ENCODE peak calls at places on chromosomes 12 and 14, in seven cellular contexts. One of them, this sample, is unnamed. For H3K9me3 and H3K27me3, the result is how much of the 10 kb centered on the place peaks cover.

GRCh38 chr12:70365648-70366518 is at the start of gene KCNMB4:
- DNase-seq in gastrocnemius medialis: peak
- DNase-seq in pancreas: peak
- DNase-seq in fibroblast of lung: peak
- DNase-seq in endothelial cell of umbilical vein: peak
- DNase-seq in colonic mucosa: peak
- DNase-seq in transverse colon: peak
- DNase-seq in this sample: peak

GRCh38 chr12:10364839-10365681 is 24.8 kb downstream of the KLRK1 start:
- DNase-seq in gastrocnemius medialis: peak
- DNase-seq in pancreas: no peak
- DNase-seq in fibroblast of lung: peak
- DNase-seq in endothelial cell of umbilical vein: peak
- DNase-seq in colonic mucosa: peak
- DNase-seq in transverse colon: peak
- DNase-seq in this sample: peak

GRCh38 chr12:85866929-85867776 is 6.9 kb upstream of the NTS start:
- DNase-seq in gastrocnemius medialis: no peak
- DNase-seq in pancreas: no peak
- DNase-seq in fibroblast of lung: peak
- DNase-seq in endothelial cell of umbilical vein: peak
- DNase-seq in colonic mucosa: peak
- DNase-seq in transverse colon: no peak
- DNase-seq in this sample: peak

GRCh38 chr14:101004954-101005353 is 101.4 kb upstream of the RTL1 start:
- DNase-seq in gastrocnemius medialis: no peak
- DNase-seq in pancreas: no peak
- DNase-seq in fibroblast of lung: peak
- DNase-seq in endothelial cell of umbilical vein: no peak
- DNase-seq in colonic mucosa: no peak
- DNase-seq in transverse colon: no peak
- DNase-seq in this sample: no peak

GRCh38 chr14:103123634-103124500 is 606 bp downstream of the TNFAIP2 start:
- DNase-seq in gastrocnemius medialis: peak
- DNase-seq in pancreas: peak
- DNase-seq in fibroblast of lung: no peak
- DNase-seq in endothelial cell of umbilical vein: peak
- DNase-seq in colonic mucosa: peak
- DNase-seq in transverse colon: no peak
- DNase-seq in this sample: no peak

GRCh38 chr12:83843531-83843930 is 1069.1 kb downstream of the SLC6A15 start:
- DNase-seq in gastrocnemius medialis: no peak
- DNase-seq in pancreas: no peak
- DNase-seq in fibroblast of lung: peak
- DNase-seq in endothelial cell of umbilical vein: no peak
- DNase-seq in colonic mucosa: no peak
- DNase-seq in transverse colon: no peak
- DNase-seq in this sample: no peak

GRCh38 chr12:75991753-75992152 is 39.8 kb downstream of the PHLDA1 start:
- DNase-seq in gastrocnemius medialis: no peak
- DNase-seq in pancreas: no peak
- DNase-seq in fibroblast of lung: no peak
- DNase-seq in endothelial cell of umbilical vein: no peak
- DNase-seq in colonic mucosa: no peak
- DNase-seq in transverse colon: no peak
- DNase-seq in this sample: no peak

GRCh38 chr12:130141901-130142683 is 20.2 kb upstream of the FZD10 start:
- DNase-seq in gastrocnemius medialis: no peak
- DNase-seq in pancreas: no peak
- DNase-seq in fibroblast of lung: no peak
- DNase-seq in endothelial cell of umbilical vein: no peak
- DNase-seq in colonic mucosa: no peak
- DNase-seq in transverse colon: no peak
- DNase-seq in this sample: no peak

GRCh38 chr12:49962861-49963765 is 1.4 kb downstream of the AQP5 start:
- DNase-seq in gastrocnemius medialis: no peak
- DNase-seq in pancreas: peak
- DNase-seq in fibroblast of lung: peak
- DNase-seq in endothelial cell of umbilical vein: peak
- DNase-seq in colonic mucosa: peak
- DNase-seq in transverse colon: peak
- DNase-seq in this sample: peak

GRCh38 chr14:85817430-85817829 is 287.5 kb downstream of the FLRT2 start:
- DNase-seq in gastrocnemius medialis: no peak
- DNase-seq in pancreas: no peak
- DNase-seq in fibroblast of lung: no peak
- DNase-seq in endothelial cell of umbilical vein: no peak
- DNase-seq in colonic mucosa: no peak
- DNase-seq in transverse colon: no peak
- DNase-seq in this sample: no peak

GRCh38 chr12:125191361-125192087 is 126.3 kb downstream of the AACS start:
- DNase-seq in gastrocnemius medialis: no peak
- DNase-seq in pancreas: no peak
- DNase-seq in fibroblast of lung: no peak
- DNase-seq in endothelial cell of umbilical vein: no peak
- DNase-seq in colonic mucosa: no peak
- DNase-seq in transverse colon: no peak
- DNase-seq in this sample: no peak

GRCh38 chr12:125193798-125194562 is 128.7 kb downstream of the AACS start:
- DNase-seq in gastrocnemius medialis: no peak
- DNase-seq in pancreas: no peak
- DNase-seq in fibroblast of lung: peak
- DNase-seq in endothelial cell of umbilical vein: no peak
- DNase-seq in colonic mucosa: no peak
- DNase-seq in transverse colon: no peak
- DNase-seq in this sample: no peak

GRCh38 chr12:125192690-125193221 is 127.5 kb downstream of the AACS start:
- DNase-seq in gastrocnemius medialis: no peak
- DNase-seq in pancreas: no peak
- DNase-seq in fibroblast of lung: no peak
- DNase-seq in endothelial cell of umbilical vein: no peak
- DNase-seq in colonic mucosa: no peak
- DNase-seq in transverse colon: no peak
- DNase-seq in this sample: no peak

GRCh38 chr12:125194999-125195398 is 129.8 kb downstream of the AACS start:
- DNase-seq in gastrocnemius medialis: no peak
- DNase-seq in pancreas: no peak
- DNase-seq in fibroblast of lung: no peak
- DNase-seq in endothelial cell of umbilical vein: no peak
- DNase-seq in colonic mucosa: no peak
- DNase-seq in transverse colon: no peak
- DNase-seq in this sample: no peak

DNA sequence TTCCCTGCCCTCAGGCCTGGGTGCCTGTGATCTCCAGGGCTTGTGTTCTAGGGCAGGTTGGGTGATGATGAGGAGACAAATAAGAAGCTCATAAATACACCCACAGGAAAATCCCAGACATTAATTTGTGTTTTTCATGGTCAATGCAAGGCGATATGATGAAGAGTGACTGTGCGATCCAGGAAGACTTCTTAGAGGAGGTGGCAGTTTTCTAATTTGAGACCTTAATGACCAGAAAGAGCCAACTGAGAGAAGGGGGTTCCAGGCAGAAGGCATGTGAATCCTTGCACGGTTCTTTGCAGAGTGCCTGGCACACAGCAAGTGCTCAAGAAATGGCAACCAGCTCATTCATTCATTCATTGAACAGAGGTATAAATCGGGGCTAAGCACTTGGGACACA is 128.1 kb downstream of the AACS start:
- DNase-seq in gastrocnemius medialis: no peak
- DNase-seq in pancreas: no peak
- DNase-seq in fibroblast of lung: no peak
- DNase-seq in endothelial cell of umbilical vein: no peak
- DNase-seq in colonic mucosa: no peak
- DNase-seq in transverse colon: no peak
- DNase-seq in this sample: no peak
- H3K27ac ChIP-seq in gastrocnemius medialis: no peak
- H3K27ac ChIP-seq in pancreas: no peak
- H3K27ac ChIP-seq in fibroblast of lung: no peak
- H3K27ac ChIP-seq in endothelial cell of umbilical vein: no peak
- H3K27ac ChIP-seq in colonic mucosa: no peak
- H3K27ac ChIP-seq in transverse colon: no peak
- H3K27ac ChIP-seq in this sample: no peak

GRCh38 chr12:14403711-14404164 is 38.3 kb downstream of the ATF7IP start:
- DNase-seq in gastrocnemius medialis: no peak
- DNase-seq in pancreas: no peak
- DNase-seq in fibroblast of lung: peak
- DNase-seq in endothelial cell of umbilical vein: peak
- DNase-seq in colonic mucosa: peak
- DNase-seq in transverse colon: no peak
- DNase-seq in this sample: peak
- H3K9me3 ChIP-seq in gastrocnemius medialis: under half
- H3K9me3 ChIP-seq in pancreas: under half
- H3K9me3 ChIP-seq in fibroblast of lung: under half
- H3K9me3 ChIP-seq in endothelial cell of umbilical vein: under half
- H3K9me3 ChIP-seq in colonic mucosa: under half
- H3K9me3 ChIP-seq in transverse colon: under half
- H3K9me3 ChIP-seq in this sample: under half

DNA sequence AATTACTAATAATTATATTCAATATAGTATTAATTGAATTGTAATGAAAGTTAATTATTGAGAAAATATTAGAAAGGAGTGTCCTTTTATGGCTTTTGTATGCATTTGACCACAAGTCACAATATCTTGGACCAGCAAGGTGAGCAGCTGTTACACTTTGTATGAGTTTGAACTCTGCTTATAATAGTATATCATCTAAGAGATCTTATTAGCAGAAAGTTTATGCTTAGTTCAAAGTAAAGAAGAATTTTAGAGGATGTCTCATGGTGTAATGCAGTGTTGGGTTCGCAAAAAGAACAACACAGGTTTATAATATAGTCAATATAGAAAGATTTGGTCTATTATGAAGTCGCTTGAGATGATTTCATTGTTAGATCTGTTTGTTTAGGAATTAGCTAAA is 2.0 kb upstream of the TRIM9 start:
- DNase-seq in gastrocnemius medialis: no peak
- DNase-seq in pancreas: no peak
- DNase-seq in fibroblast of lung: no peak
- DNase-seq in endothelial cell of umbilical vein: no peak
- DNase-seq in colonic mucosa: no peak
- DNase-seq in transverse colon: no peak
- DNase-seq in this sample: no peak
- H3K27me3 ChIP-seq in gastrocnemius medialis: under half
- H3K27me3 ChIP-seq in pancreas: under half
- H3K27me3 ChIP-seq in fibroblast of lung: under half
- H3K27me3 ChIP-seq in endothelial cell of umbilical vein: under half
- H3K27me3 ChIP-seq in colonic mucosa: under half
- H3K27me3 ChIP-seq in transverse colon: under half
- H3K27me3 ChIP-seq in this sample: under half

DNA sequence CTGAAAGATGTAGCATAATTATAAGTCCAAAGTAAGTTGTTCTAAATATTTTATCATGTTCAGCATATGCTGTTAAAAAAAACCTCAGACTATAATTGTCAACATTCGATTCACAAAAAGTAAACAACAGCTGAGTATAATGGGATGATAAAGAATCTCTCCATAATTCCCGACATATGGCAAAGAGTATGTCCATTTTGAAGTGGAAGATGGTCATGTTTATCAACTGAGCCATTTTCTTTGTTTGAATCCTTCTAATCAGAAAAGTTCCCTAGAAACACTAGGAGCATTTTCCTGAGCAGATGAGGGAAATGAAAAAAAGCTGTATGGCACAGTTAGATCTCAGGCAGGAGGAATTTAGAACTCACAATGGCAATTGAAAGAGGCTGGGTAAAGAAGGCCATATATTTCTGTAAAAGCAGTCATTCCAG is 192.1 kb upstream of the AMIGO2 start:
- DNase-seq in gastrocnemius medialis: no peak
- DNase-seq in pancreas: no peak
- DNase-seq in fibroblast of lung: no peak
- DNase-seq in endothelial cell of umbilical vein: no peak
- DNase-seq in colonic mucosa: no peak
- DNase-seq in transverse colon: no peak
- DNase-seq in this sample: no peak
- H3K27ac ChIP-seq in gastrocnemius medialis: no peak
- H3K27ac ChIP-seq in pancreas: no peak
- H3K27ac ChIP-seq in fibroblast of lung: no peak
- H3K27ac ChIP-seq in endothelial cell of umbilical vein: no peak
- H3K27ac ChIP-seq in colonic mucosa: no peak
- H3K27ac ChIP-seq in transverse colon: no peak
- H3K27ac ChIP-seq in this sample: no peak

DNA sequence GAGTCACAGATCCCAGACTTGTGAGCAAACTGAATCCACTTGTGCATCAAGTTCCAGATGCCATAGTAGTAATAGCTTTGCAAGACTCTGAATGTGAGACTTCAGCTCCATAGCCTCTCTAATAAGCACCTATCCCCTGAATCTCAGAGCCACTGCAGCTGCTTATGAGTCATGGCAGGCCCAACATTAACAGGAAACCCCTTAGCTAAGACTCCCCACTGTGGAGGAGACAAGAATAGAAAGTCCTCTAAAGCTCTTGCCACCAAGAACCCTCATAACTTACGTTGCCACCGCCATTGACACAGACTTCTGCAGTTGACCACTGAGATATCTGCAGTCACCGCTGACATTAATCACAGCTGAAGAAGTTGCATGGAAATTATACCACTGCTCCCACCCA is 62.9 kb upstream of the PDE3A start:
- DNase-seq in gastrocnemius medialis: no peak
- DNase-seq in pancreas: no peak
- DNase-seq in fibroblast of lung: peak
- DNase-seq in endothelial cell of umbilical vein: peak
- DNase-seq in colonic mucosa: no peak
- DNase-seq in transverse colon: no peak
- DNase-seq in this sample: no peak
- H3K9me3 ChIP-seq in gastrocnemius medialis: under half
- H3K9me3 ChIP-seq in pancreas: under half
- H3K9me3 ChIP-seq in fibroblast of lung: under half
- H3K9me3 ChIP-seq in endothelial cell of umbilical vein: under half
- H3K9me3 ChIP-seq in colonic mucosa: under half
- H3K9me3 ChIP-seq in transverse colon: under half
- H3K9me3 ChIP-seq in this sample: under half

DNA sequence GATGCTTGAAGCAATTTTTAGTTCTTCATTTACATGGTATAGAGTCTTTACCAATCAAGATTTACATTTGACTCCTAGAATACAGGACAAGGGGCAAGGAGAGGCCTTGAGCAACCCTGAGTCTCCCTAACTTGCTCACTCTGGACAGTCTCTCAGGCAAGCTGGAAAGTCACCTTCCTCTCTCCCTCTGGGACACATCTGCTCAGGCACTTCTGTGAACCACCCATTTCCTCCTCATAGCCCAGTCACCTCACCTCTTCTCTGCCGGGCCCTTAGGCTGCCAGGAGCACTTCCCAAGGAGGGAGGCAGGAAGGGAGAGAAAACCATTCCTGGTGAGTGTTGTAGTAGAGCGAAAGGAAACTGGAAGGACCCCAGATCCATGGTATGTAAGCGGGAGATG is 202.8 kb downstream of the TTC7B start:
- DNase-seq in gastrocnemius medialis: no peak
- DNase-seq in pancreas: no peak
- DNase-seq in fibroblast of lung: no peak
- DNase-seq in endothelial cell of umbilical vein: peak
- DNase-seq in colonic mucosa: no peak
- DNase-seq in transverse colon: no peak
- DNase-seq in this sample: no peak
- H3K27me3 ChIP-seq in gastrocnemius medialis: under half
- H3K27me3 ChIP-seq in pancreas: under half
- H3K27me3 ChIP-seq in fibroblast of lung: under half
- H3K27me3 ChIP-seq in endothelial cell of umbilical vein: under half
- H3K27me3 ChIP-seq in colonic mucosa: under half
- H3K27me3 ChIP-seq in transverse colon: under half
- H3K27me3 ChIP-seq in this sample: under half

This sample was measured in small intestine.